ENCODE peak calls at places on chromosomes 3 and 15, in four cellular contexts. N is GM12865; W is stimulated activated CD4-positive, alpha-beta T cell treated with anti-CD3 and anti-CD28 coated beads, TNF-alpha, amount 100 ng/mL, for 4 hours; R is skeletal muscle cell. G is an unnamed sample.

GRCh38 chr15:58447244-58448010 is 15.6 kb downstream of the LIPC start:
- DNase-seq in N (peak), W (no peak), R (peak), G (no peak)

GRCh38 chr3:108391917-108392585 is 95.7 kb downstream of the HHLA2 start:
- DNase-seq in N (no peak), W (no peak), R (no peak), G (no peak)

GRCh38 chr3:187136936-187137335 is 2.4 kb downstream of the RPL39L start:
- DNase-seq in N (no peak), W (no peak), R (peak), G (no peak)

GRCh38 chr15:100350434-100351226 is 8.9 kb upstream of the ADAMTS17 start:
- DNase-seq in N (no peak), W (no peak), R (peak), G (no peak)

GRCh38 chr15:77421370-77421700 is 647 bp downstream of the HMG20A start:
- DNase-seq in N (peak), W (no peak), R (no peak), G (no peak)

GRCh38 chr15:37880009-37880834 is 54.2 kb upstream of the TMCO5A start:
- DNase-seq in N (peak), W (no peak), R (peak), G (no peak)

GRCh38 chr3:38084969-38085942 is 46.2 kb downstream of the DLEC1 start:
- DNase-seq in N (no peak), W (no peak), R (no peak), G (no peak)

GRCh38 chr3:182621435-182622240 is 171.7 kb upstream of the ATP11B start:
- DNase-seq in N (no peak), W (no peak), R (no peak), G (no peak)

GRCh38 chr15:41520636-41521035 is 7.0 kb upstream of the LTK start:
- DNase-seq in N (no peak), W (no peak), R (no peak), G (no peak)

GRCh38 chr3:40618158-40618557 is 93.4 kb downstream of the ZNF621 start:
- DNase-seq in N (no peak), W (no peak), R (no peak), G (no peak)

GRCh38 chr15:75720787-75721461 is 8.3 kb upstream of the CSPG4 start:
- DNase-seq in N (peak), W (no peak), R (no peak), G (no peak)

GRCh38 chr3:36060950-36061349 is 319.4 kb upstream of the STAC start:
- DNase-seq in N (no peak), W (no peak), R (no peak), G (no peak)

GRCh38 chr15:74365619-74366445 is 1.6 kb downstream of the CYP11A1 start:
- DNase-seq in N (no peak), W (no peak), R (no peak), G (no peak)

GRCh38 chr15:23438816-23439466 is 8.1 kb downstream of the GOLGA6L2 start:
- DNase-seq in N (peak), W (no peak), R (no peak), G (no peak)

GRCh38 chr3:189108032-189108431 is 63.7 kb upstream of the TPRG1 start:
- DNase-seq in N (no peak), W (no peak), R (no peak), G (no peak)

GRCh38 chr15:61639491-61639890 is 410.4 kb upstream of the RORA start:
- DNase-seq in N (no peak), W (no peak), R (no peak), G (no peak)

GRCh38 chr3:12956316-12956660 is 114.9 kb upstream of the RPL32 start:
- DNase-seq in N (no peak), W (no peak), R (no peak), G (no peak)

GRCh38 chr3:44942202-44942921 is 33.6 kb downstream of the ZDHHC3 start:
- DNase-seq in N (no peak), W (no peak), R (no peak), G (no peak)

GRCh38 chr15:25242957-25243799 is 195.6 kb downstream of the UBE3A start:
- DNase-seq in N (no peak), W (no peak), R (no peak), G (peak)

GRCh38 chr3:84209473-84209872 is 749.3 kb upstream of the CADM2 start:
- DNase-seq in N (no peak), W (no peak), R (no peak), G (no peak)

GRCh38 chr3:14583543-14584091 is 43.5 kb upstream of the GRIP2 start:
- DNase-seq in N (no peak), W (no peak), R (no peak), G (no peak)

GRCh38 chr15:62099171-62099601 is 32.4 kb downstream of the C2CD4A start:
- DNase-seq in N (no peak), W (no peak), R (peak), G (no peak)

GRCh38 chr15:61342390-61342789 is 113.3 kb upstream of the RORA start:
- DNase-seq in N (no peak), W (no peak), R (no peak), G (no peak)

G was measured in activated B cell treated with CpG ODN at 0.5 μM for 24 hours.